ENCODE peak calls at places on chromosomes 12 and 14, in seven cellular contexts. L is SK-N-SH, Z is HCT116, U is PC-9, S is GM23248, G is hepatocyte, D is MM.1S. Q is an unnamed sample.
A peak's percentile ranks its signal among the peaks of the same experiment; 100 is the strongest.

GRCh38 chr12:49825360-49825970 is 2.7 kb downstream of the NCKAP5L start:
- DNase-seq in L (no peak), Z (no peak), U (no peak), S (peak; percentile 88), G (no peak), D (no peak), Q (peak; percentile 27)

GRCh38 chr12:124411291-124411878 is 116.5 kb downstream of the RFLNA start:
- DNase-seq in L (peak; percentile 69), Z (no peak), U (no peak), S (peak; percentile 99), G (peak; percentile 72), D (no peak), Q (no peak)

GRCh38 chr12:39892146-39892545 is 213.7 kb downstream of the SLC2A13 start:
- DNase-seq in L (no peak), Z (no peak), U (no peak), S (no peak), G (no peak), D (no peak), Q (no peak)

GRCh38 chr14:52048641-52049204 is 20.1 kb downstream of the NID2 start:
- DNase-seq in L (no peak), Z (no peak), U (no peak), S (peak; percentile 88), G (no peak), D (no peak), Q (peak; percentile 7)

GRCh38 chr12:120844297-120844696 is 59.9 kb downstream of the SPPL3 start:
- DNase-seq in L (no peak), Z (no peak), U (no peak), S (no peak), G (no peak), D (no peak), Q (no peak)

GRCh38 chr14:105851716-105852377 is 325.5 kb downstream of the TMEM121 start:
- DNase-seq in L (peak; percentile 26), Z (no peak), U (no peak), S (no peak), G (peak; percentile 4), D (no peak), Q (no peak)

GRCh38 chr12:100963381-100963780 is 168.8 kb downstream of the ANO4 start:
- DNase-seq in L (no peak), Z (no peak), U (no peak), S (peak; percentile 3), G (no peak), D (no peak), Q (no peak)

GRCh38 chr14:100067971-100068959 is 3.0 kb downstream of the EVL start:
- DNase-seq in L (no peak), Z (peak; percentile 21), U (peak; percentile 97), S (peak; percentile 62), G (no peak), D (no peak), Q (no peak)

GRCh38 chr12:26434299-26434915 is 239.0 kb downstream of the SSPN start:
- DNase-seq in L (peak; percentile 52), Z (peak; percentile 61), U (peak; percentile 55), S (peak; percentile 86), G (peak; percentile 48), D (peak; percentile 11), Q (peak; percentile 79)

GRCh38 chr12:7951671-7952070 is 15.7 kb upstream of the SLC2A3 start:
- DNase-seq in L (no peak), Z (no peak), U (no peak), S (peak; percentile 29), G (no peak), D (no peak), Q (no peak)

GRCh38 chr12:92272301-92272964 is 126.8 kb upstream of the BTG1 start:
- DNase-seq in L (no peak), Z (no peak), U (no peak), S (no peak), G (no peak), D (no peak), Q (peak; percentile 36)

GRCh38 chr14:74518221-74518620 is 24.7 kb downstream of the ISCA2 start:
- DNase-seq in L (no peak), Z (no peak), U (no peak), S (no peak), G (no peak), D (no peak), Q (no peak)

GRCh38 chr12:68893741-68894140 is 39.2 kb downstream of the CPM start:
- DNase-seq in L (no peak), Z (no peak), U (no peak), S (no peak), G (no peak), D (no peak), Q (no peak)
- H3K9me2 ChIP-seq in L (no peaks in the 10 kb centered on the region), Z (no peaks in the 10 kb centered on the region), U (no peaks in the 10 kb centered on the region), S (no peaks in the 10 kb centered on the region), G (no peaks in the 10 kb centered on the region), D (no peaks in the 10 kb centered on the region), Q (no peaks in the 10 kb centered on the region)

GRCh38 chr14:54742492-54743350 is 159.9 kb downstream of the GCH1 start:
- DNase-seq in L (no peak), Z (no peak), U (no peak), S (no peak), G (no peak), D (no peak), Q (no peak)

GRCh38 chr14:54747616-54748015 is 155.0 kb downstream of the GCH1 start:
- DNase-seq in L (no peak), Z (no peak), U (no peak), S (no peak), G (no peak), D (no peak), Q (no peak)

GRCh38 chr14:54746019-54746418 is 156.6 kb downstream of the GCH1 start:
- DNase-seq in L (no peak), Z (no peak), U (no peak), S (no peak), G (no peak), D (no peak), Q (no peak)

GRCh38 chr14:54739514-54739913 is 163.1 kb downstream of the GCH1 start:
- DNase-seq in L (no peak), Z (no peak), U (no peak), S (no peak), G (no peak), D (no peak), Q (no peak)

GRCh38 chr14:54743382-54743781 is 159.2 kb downstream of the GCH1 start:
- DNase-seq in L (no peak), Z (no peak), U (no peak), S (no peak), G (no peak), D (no peak), Q (no peak)
- H3K9me2 ChIP-seq in L (no peaks in the 10 kb centered on the region), Z (no peaks in the 10 kb centered on the region), U (no peaks in the 10 kb centered on the region), S (peaks cover 3% of the 10 kb centered on the region), G (no peaks in the 10 kb centered on the region), D (no peaks in the 10 kb centered on the region), Q (peaks cover 2% of the 10 kb centered on the region)

GRCh38 chr12:102069707-102070106 is 7.9 kb upstream of the WASHC3 start:
- DNase-seq in L (no peak), Z (no peak), U (no peak), S (no peak), G (no peak), D (no peak), Q (no peak)

GRCh38 chr12:102063066-102063465 is 1.3 kb upstream of the WASHC3 start:
- DNase-seq in L (no peak), Z (peak; percentile 47), U (peak; percentile 72), S (no peak), G (no peak), D (peak; percentile 22), Q (peak; percentile 42)

GRCh38 chr12:102064476-102064875 is 2.7 kb upstream of the WASHC3 start:
- DNase-seq in L (no peak), Z (no peak), U (no peak), S (no peak), G (no peak), D (no peak), Q (no peak)

GRCh38 chr12:102062419-102062806 is 622 bp upstream of the WASHC3 start:
- DNase-seq in L (no peak), Z (no peak), U (no peak), S (no peak), G (no peak), D (no peak), Q (no peak)

DNA sequence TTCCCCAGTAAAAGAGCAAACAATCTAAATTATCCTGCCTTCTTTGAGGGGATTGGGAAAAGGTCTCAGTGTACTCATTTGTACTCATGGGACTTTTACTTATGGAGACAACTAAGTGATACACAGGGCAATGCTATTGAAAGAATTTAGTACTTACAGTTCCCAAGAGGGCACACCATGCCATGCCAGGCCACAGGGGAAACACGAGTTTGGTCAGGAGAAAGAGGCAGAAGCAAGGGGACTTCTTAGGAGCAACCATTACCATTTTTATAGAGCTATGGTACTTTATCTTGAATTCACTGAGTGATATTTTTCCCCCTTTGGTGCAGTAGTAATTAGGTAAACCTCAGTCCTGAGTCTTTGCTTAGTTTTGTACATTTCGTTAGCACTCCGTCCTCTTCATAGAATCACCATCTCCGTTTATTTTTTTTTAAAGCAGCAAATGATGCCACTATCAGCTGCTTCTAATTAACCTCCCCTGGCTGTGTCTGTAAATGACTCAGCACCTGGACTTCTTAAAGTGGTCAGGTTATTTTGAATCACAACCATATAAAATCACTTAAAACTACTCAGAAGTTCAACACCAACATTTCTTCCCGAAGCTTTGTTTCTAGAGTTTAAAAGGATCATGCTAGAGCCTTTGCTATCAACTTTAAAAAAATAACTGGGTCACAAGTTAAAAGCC is 5.9 kb upstream of the WASHC3 start:
- DNase-seq in L (no peak), Z (no peak), U (no peak), S (peak; percentile 84), G (no peak), D (no peak), Q (no peak)
- H3K9me2 ChIP-seq in L (no peaks in the 10 kb centered on the region), Z (no peaks in the 10 kb centered on the region), U (no peaks in the 10 kb centered on the region), S (no peaks in the 10 kb centered on the region), G (no peaks in the 10 kb centered on the region), D (no peaks in the 10 kb centered on the region), Q (peaks cover 4% of the 10 kb centered on the region)

GRCh38 chr14:63562414-63562813 is 19.2 kb upstream of the PPP2R5E start:
- DNase-seq in L (no peak), Z (no peak), U (peak; percentile 87), S (no peak), G (no peak), D (no peak), Q (no peak)

GRCh38 chr14:63563370-63564026 is 20.3 kb upstream of the PPP2R5E start:
- DNase-seq in L (peak; percentile 46), Z (no peak), U (peak; percentile 96), S (peak; percentile 58), G (peak; percentile 22), D (no peak), Q (no peak)

GRCh38 chr14:63564318-63564717 is 21.1 kb upstream of the PPP2R5E start:
- DNase-seq in L (no peak), Z (no peak), U (peak; percentile 70), S (peak; percentile 41), G (peak; percentile 21), D (no peak), Q (no peak)

GRCh38 chr14:63565448-63565847 is 22.3 kb upstream of the PPP2R5E start:
- DNase-seq in L (no peak), Z (no peak), U (peak; percentile 74), S (no peak), G (no peak), D (no peak), Q (no peak)
- H3K9me2 ChIP-seq in L (no peaks in the 10 kb centered on the region), Z (no peaks in the 10 kb centered on the region), U (peaks cover 2% of the 10 kb centered on the region), S (no peaks in the 10 kb centered on the region), G (no peaks in the 10 kb centered on the region), D (no peaks in the 10 kb centered on the region), Q (no peaks in the 10 kb centered on the region)

DNA sequence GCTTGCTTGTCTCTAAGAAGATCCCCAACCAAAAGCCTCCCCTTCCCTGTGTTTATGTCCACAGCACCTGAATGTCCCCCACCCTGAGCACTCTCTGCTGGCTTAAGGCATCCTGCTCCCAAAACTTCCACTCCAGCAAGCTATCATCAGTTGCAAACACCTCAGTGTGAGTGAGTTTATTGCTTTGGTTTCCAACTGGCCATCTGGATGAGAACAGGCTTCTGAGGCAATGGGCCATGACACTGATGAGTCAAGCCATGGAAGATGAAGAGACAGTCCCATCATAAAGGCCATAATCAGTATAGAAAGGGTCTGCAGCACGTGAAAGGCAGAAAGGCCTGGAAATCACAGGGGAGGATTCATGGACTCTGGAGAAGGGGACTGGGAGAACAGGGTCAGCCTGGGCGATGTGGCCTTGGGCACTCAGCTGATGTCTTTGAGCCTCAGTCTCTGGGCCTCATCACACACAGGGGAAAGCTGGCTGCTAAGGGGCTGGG is 12.8 kb downstream of the CMKLR1 start:
- DNase-seq in L (no peak), Z (no peak), U (no peak), S (peak; percentile 34), G (no peak), D (no peak), Q (no peak)
- H3K9me2 ChIP-seq in L (no peaks in the 10 kb centered on the region), Z (no peaks in the 10 kb centered on the region), U (no peaks in the 10 kb centered on the region), S (no peaks in the 10 kb centered on the region), G (no peaks in the 10 kb centered on the region), D (no peaks in the 10 kb centered on the region), Q (no peaks in the 10 kb centered on the region)

Q was measured in GM23338.